ENCODE peak calls at places on chromosomes 7 and 10, in seven cellular contexts. K is A673, V is fibroblast of lung, W is tibial artery, L is mucosa of descending colon, N is left ventricle myocardium inferior, B is neural progenitor cell. M is an unnamed sample. For H3K4me1, the result is how much of the 10 kb centered on the place peaks cover.

GRCh38 chr7:106178593-106179134 is 66.6 kb upstream of the SYPL1 start:
- DNase-seq in W (no peak), K (peak), L (no peak), N (no peak), V (peak), B (no peak), M (peak)

GRCh38 chr10:88820990-88821389 is 18.5 kb downstream of the LIPM start:
- DNase-seq in K (peak), L (no peak), B (no peak), N (no peak), V (peak), W (no peak), M (no peak)

GRCh38 chr7:155778349-155778748 is 33.9 kb downstream of the SHH start:
- DNase-seq in B (no peak), N (no peak), L (no peak), V (no peak), K (no peak), W (no peak), M (no peak)

GRCh38 chr7:102912742-102913141 is at the start of gene LRRC17:
- DNase-seq in V (peak), W (no peak), K (peak), N (no peak), L (no peak), B (peak), M (no peak)

GRCh38 chr10:72020914-72021754 is 56.9 kb downstream of the CHST3 start:
- DNase-seq in L (no peak), W (no peak), V (peak), K (peak), B (no peak), N (no peak), M (no peak)

GRCh38 chr10:131997366-131998049 is 15.8 kb upstream of the BNIP3 start:
- DNase-seq in N (peak), B (peak), K (peak), V (peak), W (peak), L (no peak), M (peak)

GRCh38 chr10:4141471-4141870 is 356.5 kb upstream of the KLF6 start:
- DNase-seq in B (peak), L (no peak), N (no peak), V (peak), W (no peak), K (no peak), M (no peak)

GRCh38 chr7:131952365-131952764 is 395.9 kb upstream of the PODXL start:
- DNase-seq in L (no peak), V (no peak), N (no peak), K (no peak), W (no peak), B (no peak), M (no peak)

GRCh38 chr10:94358480-94358879 is 4.3 kb downstream of the NOC3L start:
- DNase-seq in K (no peak), N (no peak), W (no peak), L (no peak), B (no peak), V (peak), M (no peak)

GRCh38 chr10:119297207-119297968 is 90.0 kb downstream of the GRK5 start:
- DNase-seq in V (peak), W (no peak), N (no peak), B (no peak), L (no peak), K (no peak), M (no peak)

GRCh38 chr7:143372070-143372469 is 9.1 kb upstream of the ZYX start:
- DNase-seq in K (peak), W (peak), L (peak), B (no peak), N (peak), V (peak), M (no peak)

GRCh38 chr10:46524471-46525176 is 31.8 kb downstream of the GPRIN2 start:
- DNase-seq in K (peak), W (peak), B (peak), N (peak), V (peak), L (no peak), M (no peak)

GRCh38 chr7:136857573-136857972 is 10.9 kb upstream of the CHRM2 start:
- DNase-seq in L (no peak), B (peak), K (peak), N (no peak), W (no peak), V (peak), M (no peak)

GRCh38 chr7:22332481-22332880 is 24.5 kb downstream of the RAPGEF5 start:
- DNase-seq in V (no peak), W (no peak), B (no peak), N (no peak), L (no peak), K (peak), M (no peak)

GRCh38 chr7:82194011-82194410 is 249.6 kb downstream of the CACNA2D1 start:
- DNase-seq in V (peak), L (no peak), N (no peak), K (no peak), W (peak), B (no peak), M (no peak)

GRCh38 chr7:21338728-21339164 is 89.1 kb upstream of the SP4 start:
- DNase-seq in W (no peak), K (no peak), V (no peak), N (no peak), B (no peak), L (no peak), M (no peak)

GRCh38 chr7:80530136-80530535 is 18.3 kb upstream of the GNAT3 start:
- DNase-seq in L (no peak), V (no peak), K (no peak), B (no peak), W (no peak), N (no peak), M (no peak)

GRCh38 chr7:88146611-88147010 is 73.2 kb downstream of the SRI start:
- DNase-seq in N (no peak), L (no peak), B (no peak), K (no peak), W (no peak), V (no peak), M (no peak)

GRCh38 chr7:95989301-95989700 is 216.9 kb downstream of the DYNC1I1 start:
- DNase-seq in L (no peak), K (no peak), W (no peak), V (no peak), N (no peak), B (peak), M (no peak)

GRCh38 chr10:49139000-49139865 is 5.4 kb upstream of the FAM170B start:
- DNase-seq in K (no peak), V (peak), L (no peak), B (no peak), W (no peak), N (no peak), M (no peak)

GRCh38 chr7:57427146-57427545 is 22.8 kb upstream of the ZNF716 start:
- DNase-seq in B (no peak), W (no peak), N (no peak), V (no peak), L (no peak), K (no peak), M (no peak)

GRCh38 chr7:114085592-114086490 is 167.0 kb upstream of the PPP1R3A start:
- DNase-seq in L (peak), N (peak), K (peak), W (peak), V (peak), B (peak), M (peak)
- H3K4me1 ChIP-seq in L (under half), N (under half), K (under half), W (under half), V (under half), B (under half), M (under half)

GRCh38 chr7:4807708-4808420 is 32.4 kb downstream of the AP5Z1 start:
- DNase-seq in W (no peak), K (peak), B (no peak), V (no peak), N (no peak), L (no peak), M (no peak)

GRCh38 chr7:4809691-4810090 is 34.3 kb downstream of the AP5Z1 start:
- DNase-seq in N (no peak), K (no peak), V (no peak), L (no peak), W (no peak), B (no peak), M (no peak)

GRCh38 chr7:4806983-4807625 is 31.7 kb downstream of the AP5Z1 start:
- DNase-seq in V (no peak), B (no peak), N (no peak), W (no peak), L (no peak), K (no peak), M (no peak)

GRCh38 chr7:4808565-4808964 is 33.1 kb downstream of the AP5Z1 start:
- DNase-seq in B (no peak), N (no peak), L (no peak), K (no peak), W (no peak), V (no peak), M (no peak)

GRCh38 chr7:4809091-4809591 is 33.7 kb downstream of the AP5Z1 start:
- DNase-seq in B (no peak), N (no peak), L (peak), W (no peak), V (no peak), K (no peak), M (no peak)
- H3K4me1 ChIP-seq in B (under half), N (under half), L (under half), W (under half), V (under half), K (under half), M (under half)

GRCh38 chr7:8210845-8211724 is 50.9 kb downstream of the ICA1 start:
- DNase-seq in N (no peak), W (no peak), B (no peak), K (no peak), L (no peak), V (no peak), M (no peak)
- H3K4me1 ChIP-seq in N (under half), W (under half), B (under half), K (under half), L (under half), V (under half), M (under half)

DNA sequence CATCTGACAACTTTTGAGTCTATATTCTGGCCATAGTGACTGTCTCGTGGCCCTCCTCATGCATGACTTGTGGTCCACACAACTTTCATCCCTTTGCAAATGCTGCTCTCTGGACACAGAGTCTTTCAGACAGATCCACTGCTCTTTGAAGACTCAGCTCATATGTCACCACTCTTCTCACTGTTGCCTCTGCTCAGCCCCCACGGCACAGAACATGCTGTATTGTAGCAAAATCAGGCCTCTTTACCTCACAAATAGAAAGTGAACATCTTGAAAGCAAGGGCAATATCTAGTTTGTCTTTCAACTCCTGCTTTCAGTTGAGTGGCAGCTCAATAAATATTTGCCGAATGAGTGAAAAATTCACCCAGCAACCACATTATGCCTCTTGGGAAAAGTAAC is 443.5 kb downstream of the NRG3 start:
- DNase-seq in K (no peak), B (no peak), L (no peak), N (no peak), V (no peak), W (no peak), M (no peak)
- H3K4me1 ChIP-seq in K (under half), B (under half), L (under half), N (under half), V (under half), W (under half), M (under half)

GRCh38 chr7:99102809-99103690 is 40.9 kb downstream of the SMURF1 start:
- DNase-seq in B (no peak), N (no peak), W (no peak), K (peak), V (peak), L (no peak), M (no peak)
- H3K4me1 ChIP-seq in B (under half), N (under half), W (half or more), K (under half), V (under half), L (under half), M (under half)

DNA sequence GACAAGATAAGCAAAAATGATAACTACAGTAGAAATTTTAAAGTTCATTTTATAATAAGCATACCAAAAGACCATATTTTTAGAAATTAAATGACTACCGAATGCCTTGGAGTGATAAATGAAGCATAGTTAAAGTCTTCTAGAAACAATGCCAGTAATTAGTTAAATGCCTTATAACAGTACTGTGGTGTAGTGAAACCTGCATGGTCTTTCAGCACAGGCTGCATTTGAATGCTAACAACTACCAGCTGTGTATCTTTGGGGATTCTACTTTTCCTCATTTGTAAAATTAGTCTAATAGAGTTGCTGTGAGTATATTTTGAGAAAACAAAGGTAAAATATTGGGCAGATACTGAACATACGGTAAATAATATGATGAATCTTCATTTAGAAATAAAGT is 25.1 kb downstream of the TSPAN12 start:
- DNase-seq in N (no peak), L (no peak), W (no peak), V (no peak), K (no peak), B (no peak), M (no peak)
- H3K4me1 ChIP-seq in N (under half), L (under half), W (under half), V (under half), K (under half), B (under half), M (under half)

GRCh38 chr10:102118867-102119266 is 1.3 kb downstream of the LDB1 start:
- DNase-seq in B (peak), K (peak), V (no peak), N (no peak), L (peak), W (peak), M (peak)
- H3K4me1 ChIP-seq in B (half or more), K (half or more), V (under half), N (half or more), L (under half), W (half or more), M (under half)

DNA sequence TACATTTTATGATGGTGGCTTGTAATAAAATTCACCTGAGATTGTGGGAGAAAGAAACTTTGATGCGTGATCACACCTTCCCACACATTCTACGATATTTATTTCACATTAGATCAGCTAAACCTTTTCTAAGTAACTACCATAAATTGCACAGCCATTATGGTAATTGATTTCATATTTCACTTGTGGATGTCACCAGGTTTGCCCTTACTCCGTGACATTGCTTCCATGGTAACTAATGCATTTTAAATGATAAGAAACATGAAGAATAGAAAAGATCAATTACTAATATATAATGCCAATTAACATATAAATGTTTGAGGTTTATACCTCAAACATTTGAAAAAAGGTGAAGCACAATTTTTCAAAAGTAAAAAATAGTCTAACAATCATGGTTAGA is 35.8 kb upstream of the SMIM30 start:
- DNase-seq in K (no peak), W (no peak), B (no peak), N (no peak), V (no peak), L (no peak), M (no peak)
- H3K4me1 ChIP-seq in K (under half), W (under half), B (under half), N (under half), V (under half), L (under half), M (under half)

DNA sequence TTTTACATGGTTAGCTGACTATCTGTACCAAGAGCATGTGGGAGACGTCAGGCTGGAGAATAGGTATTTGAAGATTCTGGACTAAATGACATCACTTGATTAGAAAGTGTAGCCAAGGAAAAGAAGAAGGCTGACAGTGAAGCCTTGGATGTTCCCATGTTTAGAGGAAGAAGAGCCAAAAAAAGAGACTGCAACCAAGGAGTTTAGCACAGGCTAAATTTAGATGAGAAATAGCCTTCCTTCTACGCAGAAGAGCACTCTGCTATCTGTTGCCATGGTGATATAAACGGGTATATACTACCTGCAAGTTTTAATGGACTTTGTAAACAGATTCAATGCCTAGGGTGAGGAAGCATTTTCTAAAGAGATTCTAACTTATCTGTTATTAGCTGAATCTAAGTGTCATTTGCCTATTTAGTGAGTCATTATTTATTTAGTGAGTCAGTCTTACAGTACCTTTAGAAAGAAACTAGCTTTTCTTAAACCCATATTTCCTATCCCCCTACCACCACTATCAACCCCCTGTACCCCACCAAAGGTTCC is 69.8 kb downstream of the CDK6 start:
- DNase-seq in K (no peak), V (peak), W (no peak), N (no peak), L (no peak), B (no peak), M (no peak)
- H3K4me1 ChIP-seq in K (under half), V (under half), W (under half), N (half or more), L (under half), B (under half), M (under half)

M was measured in pancreas.